ENCODE peak calls at places on chromosomes 5 and 9, in four cellular contexts. One of them, this sample, is unnamed.

GRCh38 chr5:146025681-146026080 is 79.7 kb downstream of the PLAC8L1 start:
- DNase-seq in substantia nigra: no peak
- DNase-seq in foreskin fibroblast: no peak
- DNase-seq in sigmoid colon: no peak
- DNase-seq in this sample: no peak

GRCh38 chr5:94618029-94618492 is 343 bp downstream of the KIAA0825 start:
- DNase-seq in substantia nigra: peak; percentile 62
- DNase-seq in foreskin fibroblast: peak; percentile 52
- DNase-seq in sigmoid colon: peak; percentile 78
- DNase-seq in this sample: peak; percentile 43

GRCh38 chr5:75356719-75357118 is 19.7 kb downstream of the HMGCR start:
- DNase-seq in substantia nigra: no peak
- DNase-seq in foreskin fibroblast: no peak
- DNase-seq in sigmoid colon: no peak
- DNase-seq in this sample: no peak

GRCh38 chr9:4927043-4927471 is 58.0 kb upstream of the JAK2 start:
- DNase-seq in foreskin fibroblast: no peak
- DNase-seq in sigmoid colon: no peak
- DNase-seq in substantia nigra: no peak
- DNase-seq in this sample: no peak

GRCh38 chr9:135209852-135210251 is 122.4 kb downstream of the OLFM1 start:
- DNase-seq in sigmoid colon: no peak
- DNase-seq in foreskin fibroblast: peak; percentile 7
- DNase-seq in substantia nigra: no peak
- DNase-seq in this sample: no peak

GRCh38 chr5:12316812-12317211 is 412.6 kb upstream of the CTNND2 start:
- DNase-seq in sigmoid colon: no peak
- DNase-seq in foreskin fibroblast: no peak
- DNase-seq in substantia nigra: no peak
- DNase-seq in this sample: no peak

GRCh38 chr5:56617998-56618397 is 197.4 kb upstream of the MAP3K1 start:
- DNase-seq in sigmoid colon: no peak
- DNase-seq in foreskin fibroblast: no peak
- DNase-seq in substantia nigra: no peak
- DNase-seq in this sample: no peak

GRCh38 chr9:137313326-137313920 is 11.4 kb upstream of the NRARP start:
- DNase-seq in substantia nigra: no peak
- DNase-seq in sigmoid colon: peak; percentile 36
- DNase-seq in foreskin fibroblast: no peak
- DNase-seq in this sample: no peak

GRCh38 chr9:14396171-14396570 is 82.2 kb upstream of the NFIB start:
- DNase-seq in foreskin fibroblast: no peak
- DNase-seq in sigmoid colon: no peak
- DNase-seq in substantia nigra: peak; percentile 44
- DNase-seq in this sample: no peak

GRCh38 chr9:135951889-135952663 is 9.1 kb downstream of the UBAC1 start:
- DNase-seq in foreskin fibroblast: peak; percentile 42
- DNase-seq in substantia nigra: no peak
- DNase-seq in sigmoid colon: no peak
- DNase-seq in this sample: no peak

GRCh38 chr9:133252301-133252776 is 22.7 kb downstream of the ABO start:
- DNase-seq in sigmoid colon: no peak
- DNase-seq in foreskin fibroblast: no peak
- DNase-seq in substantia nigra: no peak
- DNase-seq in this sample: no peak

GRCh38 chr5:61184708-61185107 is 22.4 kb upstream of the SMIM15 start:
- DNase-seq in sigmoid colon: no peak
- DNase-seq in foreskin fibroblast: peak; percentile 46
- DNase-seq in substantia nigra: no peak
- DNase-seq in this sample: no peak

GRCh38 chr5:68522863-68523262 is 307.3 kb downstream of the PIK3R1 start:
- DNase-seq in sigmoid colon: no peak
- DNase-seq in foreskin fibroblast: peak; percentile 38
- DNase-seq in substantia nigra: no peak
- DNase-seq in this sample: no peak

GRCh38 chr5:148849461-148849860 is 23.1 kb downstream of the ADRB2 start:
- DNase-seq in sigmoid colon: no peak
- DNase-seq in substantia nigra: no peak
- DNase-seq in foreskin fibroblast: no peak
- DNase-seq in this sample: no peak

GRCh38 chr9:121434946-121435345 is 64.7 kb downstream of the GGTA1 start:
- DNase-seq in substantia nigra: no peak
- DNase-seq in sigmoid colon: no peak
- DNase-seq in foreskin fibroblast: peak; percentile 45
- DNase-seq in this sample: peak; percentile 23

GRCh38 chr5:112475747-112476435 is 56.8 kb upstream of the EPB41L4A start:
- DNase-seq in sigmoid colon: no peak
- DNase-seq in substantia nigra: no peak
- DNase-seq in foreskin fibroblast: no peak
- DNase-seq in this sample: peak; percentile 10

GRCh38 chr9:97696025-97696822 is 916 bp downstream of the XPA start:
- DNase-seq in foreskin fibroblast: no peak
- DNase-seq in sigmoid colon: no peak
- DNase-seq in substantia nigra: no peak
- DNase-seq in this sample: peak; percentile 8

GRCh38 chr9:115400801-115401200 is 282.8 kb upstream of the TNC start:
- DNase-seq in sigmoid colon: no peak
- DNase-seq in foreskin fibroblast: peak; percentile 85
- DNase-seq in substantia nigra: no peak
- DNase-seq in this sample: no peak